ENCODE peak calls at places on chromosomes 3 and 15, in four cellular contexts. X, U, F and Q are unnamed samples.

GRCh38 chr3:131239250-131239649 is 142.3 kb upstream of the NUDT16 start:
- DNase-seq in F (no peak), U (no peak), X (no peak), Q (no peak)

GRCh38 chr3:65500398-65501306 is 538.1 kb downstream of the MAGI1 start:
- DNase-seq in U (no peak), F (no peak), X (no peak), Q (no peak)

GRCh38 chr15:92196342-92196741 is 197.3 kb upstream of the ST8SIA2 start:
- DNase-seq in X (no peak), U (no peak), F (no peak), Q (no peak)

GRCh38 chr3:124248471-124249028 is 256.6 kb upstream of the ROPN1 start:
- DNase-seq in U (no peak), F (peak), X (peak), Q (peak)

GRCh38 chr3:112411425-112411824 is 78.5 kb downstream of the CD200 start:
- DNase-seq in U (no peak), F (peak), X (no peak), Q (no peak)

GRCh38 chr15:98800437-98801233 is 152.3 kb downstream of the IGF1R start:
- DNase-seq in U (peak), F (peak), X (peak), Q (peak)

GRCh38 chr3:185200639-185201038 is 47.8 kb upstream of the C3orf70 start:
- DNase-seq in X (no peak), F (peak), U (no peak), Q (peak)

GRCh38 chr3:63387568-63387967 is 109.5 kb downstream of the SYNPR start:
- DNase-seq in U (no peak), F (no peak), X (no peak), Q (peak)

GRCh38 chr3:39154323-39155021 is 1.1 kb upstream of the CSRNP1 start:
- DNase-seq in F (no peak), U (peak), X (no peak), Q (peak)

GRCh38 chr15:57218826-57219576 is 157.3 kb upstream of the CGNL1 start:
- DNase-seq in U (peak), X (no peak), F (peak), Q (peak)

GRCh38 chr15:67824900-67825879 is at the start of gene SKOR1:
- DNase-seq in F (peak), U (peak), X (no peak), Q (peak)

GRCh38 chr3:115397433-115397832 is 225.9 kb upstream of the GAP43 start:
- DNase-seq in X (no peak), F (no peak), U (no peak), Q (peak)

GRCh38 chr3:242986-243706 is 46.6 kb downstream of the CHL1 start:
- DNase-seq in F (peak), U (no peak), X (no peak), Q (peak)

GRCh38 chr15:32131803-32132202 is 101.5 kb downstream of the CHRNA7 start:
- DNase-seq in X (no peak), F (no peak), U (no peak), Q (no peak)

GRCh38 chr3:13812039-13812438 is 67.8 kb downstream of the WNT7A start:
- DNase-seq in X (no peak), F (no peak), U (peak), Q (no peak)

GRCh38 chr3:177191108-177191779 is 6.0 kb downstream of the TBL1XR1 start:
- DNase-seq in F (no peak), X (no peak), U (no peak), Q (no peak)

GRCh38 chr3:50230106-50230832 is 5.7 kb upstream of the GNAI2 start:
- DNase-seq in F (no peak), X (no peak), U (no peak), Q (no peak)

GRCh38 chr3:66803206-66803605 is 194.9 kb upstream of the KBTBD8 start:
- DNase-seq in U (peak), X (no peak), F (no peak), Q (no peak)
- TF ChIP-seq CTCF in U (peak), X (no peak), F (no peak), Q (peak)

GRCh38 chr15:63544253-63545026 is 40.0 kb downstream of the USP3 start:
- DNase-seq in U (no peak), X (no peak), F (no peak), Q (no peak)

GRCh38 chr15:63535689-63536088 is 31.3 kb downstream of the USP3 start:
- DNase-seq in X (no peak), F (no peak), U (no peak), Q (no peak)

GRCh38 chr15:63538876-63539275 is 34.5 kb downstream of the USP3 start:
- DNase-seq in X (no peak), F (no peak), U (no peak), Q (no peak)

GRCh38 chr15:63539517-63539916 is 35.1 kb downstream of the USP3 start:
- DNase-seq in U (no peak), F (no peak), X (no peak), Q (peak)
- H3K4me3 ChIP-seq in U (no peak), F (no peak), X (no peak), Q (no peak)

GRCh38 chr3:52892625-52893311 is 4.6 kb downstream of the STIMATE start:
- DNase-seq in U (no peak), F (peak), X (no peak), Q (peak)
- TF ChIP-seq CTCF in U (peak), F (peak), X (no peak), Q (no peak)

GRCh38 chr15:81292516-81293001 is 31.4 kb downstream of the STARD5 start:
- DNase-seq in X (no peak), F (no peak), U (no peak), Q (no peak)

GRCh38 chr15:81293728-81294500 is 30.0 kb downstream of the STARD5 start:
- DNase-seq in U (no peak), F (no peak), X (no peak), Q (no peak)

GRCh38 chr15:81294501-81294850 is 29.5 kb downstream of the STARD5 start:
- DNase-seq in F (no peak), X (no peak), U (no peak), Q (no peak)

GRCh38 chr15:81289910-81290309 is 34.0 kb downstream of the STARD5 start:
- DNase-seq in X (no peak), U (no peak), F (no peak), Q (no peak)

GRCh38 chr15:81291916-81292424 is 32.0 kb downstream of the STARD5 start:
- DNase-seq in X (no peak), F (no peak), U (no peak), Q (no peak)
- H3K4me3 ChIP-seq in X (no peak), F (no peak), U (no peak), Q (no peak)

GRCh38 chr3:9014189-9014588 is 50.9 kb upstream of the RAD18 start:
- DNase-seq in F (peak), X (no peak), U (no peak), Q (peak)
- TF ChIP-seq CTCF in F (peak), X (no peak), U (no peak), Q (peak)

DNA sequence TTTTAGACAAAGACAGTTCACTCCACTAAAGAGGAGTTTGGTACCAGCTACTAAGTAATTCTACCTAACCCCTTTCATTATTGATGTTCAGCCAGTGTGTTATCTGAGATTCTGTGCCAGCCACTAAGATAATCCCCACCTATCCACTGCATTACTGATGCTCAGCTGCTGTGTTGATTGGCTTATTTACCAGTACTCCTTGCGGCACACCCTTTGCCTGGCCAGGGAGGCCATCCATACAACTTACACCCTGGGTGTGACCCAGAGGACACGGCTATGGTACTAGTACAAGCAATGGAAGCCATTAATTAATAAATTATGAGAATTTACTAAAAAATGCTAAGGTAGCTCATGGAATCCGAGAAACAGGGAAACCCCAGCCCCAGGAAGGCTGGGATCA is 290.7 kb upstream of the CTNNB1 start:
- DNase-seq in U (peak), X (no peak), F (no peak), Q (no peak)
- H3K4me3 ChIP-seq in U (peak), X (no peak), F (no peak), Q (no peak)